ENCODE peak calls at places on chromosome 2, in four cellular contexts. M is GM12891, J is K562, Q is GM12878. R is an unnamed sample.

GRCh38 chr2:240462073-240462703 is 26.7 kb downstream of the GPC1 start:
- DNase-seq in M (no peak), Q (no peak), J (no peak), R (no peak)

GRCh38 chr2:127429291-127429690 is 11.1 kb downstream of the PROC start:
- DNase-seq in M (no peak), J (no peak), Q (no peak), R (no peak)

GRCh38 chr2:3762771-3763447 is 59.5 kb downstream of the DCDC2C start:
- DNase-seq in J (no peak), M (no peak), Q (no peak), R (no peak)

GRCh38 chr2:111900859-111901258 is 2.5 kb downstream of the MERTK start:
- DNase-seq in M (no peak), J (peak), Q (no peak), R (no peak)

GRCh38 chr2:33274524-33274923 is 201.9 kb upstream of the RASGRP3 start:
- DNase-seq in J (peak), Q (no peak), M (no peak), R (no peak)

GRCh38 chr2:60148717-60149116 is 404.7 kb downstream of the BCL11A start:
- DNase-seq in Q (no peak), M (no peak), J (no peak), R (peak)

GRCh38 chr2:36753706-36754221 is 57.3 kb downstream of the VIT start:
- DNase-seq in M (no peak), Q (no peak), J (no peak), R (no peak)

GRCh38 chr2:226799976-226800940 is 638 bp upstream of the IRS1 start:
- DNase-seq in Q (no peak), J (no peak), M (no peak), R (no peak)

GRCh38 chr2:138059487-138059886 is 95.2 kb downstream of the HNMT start:
- DNase-seq in M (no peak), J (peak), Q (no peak), R (no peak)

GRCh38 chr2:226137201-226137811 is 662.3 kb downstream of the IRS1 start:
- DNase-seq in J (no peak), Q (no peak), M (no peak), R (peak)

GRCh38 chr2:180413331-180413730 is 406.2 kb upstream of the CWC22 start:
- DNase-seq in J (no peak), Q (no peak), M (no peak), R (no peak)

GRCh38 chr2:46943881-46944798 is 28.5 kb upstream of the MCFD2 start:
- DNase-seq in J (no peak), Q (peak), M (peak), R (no peak)

GRCh38 chr2:237433920-237434319 is 20.0 kb upstream of the COL6A3 start:
- DNase-seq in Q (no peak), M (no peak), J (no peak), R (no peak)

GRCh38 chr2:112794131-112794733 is 9.9 kb upstream of the IL1A start:
- DNase-seq in M (no peak), J (peak), Q (no peak), R (peak)

GRCh38 chr2:98654702-98655488 is 46.5 kb downstream of the UNC50 start:
- DNase-seq in M (no peak), Q (no peak), J (no peak), R (no peak)
- TF ChIP-seq SPI1 in M (no peak), Q (no peak), J (no peak), R (peak)

GRCh38 chr2:54457326-54458023 is 1.3 kb downstream of the SPTBN1 start:
- DNase-seq in M (no peak), Q (no peak), J (no peak), R (no peak)
- TF ChIP-seq POLR2AphosphoS5 in M (no peak), Q (no peak), J (no peak), R (no peak)

GRCh38 chr2:189204322-189204941 is 24.9 kb upstream of the COL5A2 start:
- DNase-seq in J (no peak), Q (no peak), M (no peak), R (no peak)
- TF ChIP-seq SPI1 in J (no peak), Q (no peak), M (no peak), R (no peak)

GRCh38 chr2:39435974-39436591 is 1.0 kb downstream of the MAP4K3 start:
- DNase-seq in J (no peak), M (no peak), Q (no peak), R (no peak)
- TF ChIP-seq POLR2AphosphoS5 in J (no peak), M (no peak), Q (no peak), R (no peak)

DNA sequence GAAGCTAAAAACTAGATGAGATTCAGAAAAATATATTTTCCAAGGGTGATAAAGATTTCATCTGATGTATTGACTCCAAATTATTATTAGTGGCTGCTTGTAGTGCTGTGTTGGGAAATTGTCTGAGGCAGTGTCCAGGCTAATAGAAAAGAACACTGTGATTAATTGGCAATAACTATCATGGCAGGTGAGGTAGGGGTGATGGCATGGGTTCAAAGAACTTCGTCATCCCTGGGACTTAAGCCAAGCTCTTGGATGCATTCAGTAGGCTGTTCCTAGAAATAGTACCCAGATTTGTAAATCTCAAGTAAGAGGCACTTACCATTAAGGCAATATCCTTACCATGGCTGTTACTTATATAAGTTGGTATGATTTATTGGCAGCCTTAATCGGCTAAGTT is 13.2 kb upstream of the RAPGEF4 start:
- DNase-seq in Q (no peak), M (no peak), J (no peak), R (no peak)
- TF ChIP-seq SPI1 in Q (no peak), M (no peak), J (no peak), R (no peak)

GRCh38 chr2:1676091-1676912 is 68.0 kb downstream of the PXDN start:
- DNase-seq in J (no peak), Q (no peak), M (no peak), R (no peak)

GRCh38 chr2:1676913-1677832 is 67.1 kb downstream of the PXDN start:
- DNase-seq in J (no peak), M (no peak), Q (no peak), R (no peak)

GRCh38 chr2:1674766-1675397 is 69.4 kb downstream of the PXDN start:
- DNase-seq in M (no peak), Q (no peak), J (no peak), R (no peak)

GRCh38 chr2:1674276-1674675 is 70.0 kb downstream of the PXDN start:
- DNase-seq in J (no peak), Q (no peak), M (no peak), R (no peak)

GRCh38 chr2:1675633-1676032 is 68.7 kb downstream of the PXDN start:
- DNase-seq in Q (no peak), M (no peak), J (no peak), R (no peak)
- TF ChIP-seq POLR2AphosphoS5 in Q (no peak), M (no peak), J (no peak), R (no peak)